ENCODE peak calls at places on chromosomes 1 and 21, in six cellular contexts. J, N, U, T, C and K are unnamed samples.

GRCh38 chr1:211653907-211654553 is 21.4 kb downstream of the NEK2 start:
- DNase-seq in T (no peak), J (peak), U (no peak), N (no peak), C (no peak), K (no peak)

GRCh38 chr1:177848577-177848976 is 121.3 kb downstream of the SEC16B start:
- DNase-seq in C (no peak), T (peak), U (no peak), J (no peak), N (no peak), K (no peak)

GRCh38 chr1:13697738-13698137 is 2.2 kb upstream of the PRDM2 start:
- DNase-seq in U (peak), N (no peak), J (no peak), T (no peak), C (no peak), K (no peak)

GRCh38 chr1:143666851-143667250 is 304.9 kb downstream of the FAM72C start:
- DNase-seq in T (no peak), J (no peak), C (no peak), N (no peak), U (no peak), K (no peak)

GRCh38 chr1:203153051-203153988 is 22.3 kb downstream of the MYBPH start:
- DNase-seq in J (peak), U (no peak), T (no peak), N (peak), C (no peak), K (no peak)

GRCh38 chr1:165960136-165960535 is 132.7 kb downstream of the UCK2 start:
- DNase-seq in U (no peak), N (no peak), T (no peak), J (no peak), C (no peak), K (no peak)

GRCh38 chr1:159949891-159950480 is 4.1 kb downstream of the SLAMF9 start:
- DNase-seq in T (no peak), N (no peak), J (no peak), C (no peak), U (peak), K (no peak)

GRCh38 chr1:58064281-58064680 is 482.2 kb downstream of the OMA1 start:
- DNase-seq in U (no peak), C (no peak), T (no peak), J (no peak), N (no peak), K (no peak)

GRCh38 chr1:162186406-162186805 is 116.9 kb downstream of the NOS1AP start:
- DNase-seq in N (no peak), C (no peak), J (no peak), U (no peak), T (no peak), K (no peak)

GRCh38 chr1:107874221-107874620 is 90.8 kb downstream of the VAV3 start:
- DNase-seq in N (no peak), T (no peak), C (no peak), J (peak), U (no peak), K (no peak)

GRCh38 chr1:18058522-18058921 is 49.1 kb upstream of the IGSF21 start:
- DNase-seq in U (no peak), C (no peak), T (no peak), N (no peak), J (no peak), K (no peak)

GRCh38 chr1:9494936-9495758 is 44.1 kb upstream of the SLC25A33 start:
- DNase-seq in U (peak), T (peak), C (no peak), N (peak), J (no peak), K (peak)

GRCh38 chr1:48681476-48682305 is 95.0 kb downstream of the BEND5 start:
- DNase-seq in U (no peak), C (peak), J (no peak), N (no peak), T (peak), K (no peak)

GRCh38 chr21:16307256-16307655 is 577.5 kb downstream of the USP25 start:
- DNase-seq in U (no peak), J (no peak), T (no peak), N (no peak), C (no peak), K (no peak)

GRCh38 chr1:216600730-216601426 is 122.4 kb downstream of the ESRRG start:
- DNase-seq in J (peak), N (peak), T (peak), C (peak), U (peak), K (no peak)

GRCh38 chr1:24191860-24192259 is 4.8 kb upstream of the IFNLR1 start:
- DNase-seq in C (no peak), N (no peak), U (peak), T (peak), J (peak), K (no peak)

GRCh38 chr1:208166340-208167138 is 77.6 kb downstream of the PLXNA2 start:
- DNase-seq in N (no peak), U (no peak), C (no peak), T (no peak), J (peak), K (no peak)

GRCh38 chr1:156901590-156901900 is 8.0 kb downstream of the PEAR1 start:
- DNase-seq in U (no peak), J (no peak), N (no peak), C (no peak), T (no peak), K (no peak)

GRCh38 chr1:2431503-2431902 is 19.1 kb upstream of the PEX10 start:
- DNase-seq in T (no peak), N (no peak), C (no peak), U (no peak), J (no peak), K (no peak)

GRCh38 chr1:58570817-58571216 is 6.2 kb downstream of the TACSTD2 start:
- DNase-seq in N (no peak), U (no peak), C (no peak), T (peak), J (no peak), K (no peak)

GRCh38 chr21:29725025-29725736 is 214.6 kb downstream of the GRIK1 start:
- DNase-seq in N (no peak), U (no peak), C (no peak), J (no peak), T (no peak), K (no peak)

GRCh38 chr1:201111672-201112071 is 554 bp downstream of the CACNA1S start:
- DNase-seq in N (no peak), U (no peak), J (no peak), T (no peak), C (no peak), K (no peak)

GRCh38 chr1:82837261-82837660 is 1036.5 kb downstream of the ADGRL2 start:
- DNase-seq in J (no peak), N (no peak), T (no peak), U (no peak), C (no peak), K (no peak)

GRCh38 chr1:233440952-233441401 is 113.5 kb downstream of the MAP3K21 start:
- DNase-seq in J (peak), N (peak), C (no peak), U (peak), T (peak), K (no peak)

GRCh38 chr1:228490120-228491078 is 3.2 kb downstream of the RNF187 start:
- DNase-seq in C (no peak), J (no peak), N (no peak), T (peak), U (no peak), K (no peak)

GRCh38 chr1:226943156-226943555 is 3.1 kb downstream of the COQ8A start:
- DNase-seq in N (no peak), C (no peak), U (no peak), T (no peak), J (no peak), K (no peak)

GRCh38 chr1:236365999-236366570 is 28.0 kb upstream of the EDARADD start:
- DNase-seq in N (peak), C (no peak), J (no peak), U (no peak), T (no peak), K (no peak)

GRCh38 chr1:26907071-26907922 is 6.5 kb downstream of the NR0B2 start:
- DNase-seq in C (no peak), U (no peak), T (peak), N (peak), J (peak), K (no peak)

GRCh38 chr1:198523183-198523942 is 17.1 kb downstream of the ATP6V1G3 start:
- DNase-seq in J (no peak), U (no peak), T (no peak), C (no peak), N (no peak), K (no peak)

GRCh38 chr1:197557302-197557701 is 218.0 kb downstream of the DENND1B start:
- DNase-seq in J (no peak), C (no peak), N (no peak), U (no peak), T (no peak), K (no peak)

GRCh38 chr1:168553680-168554553 is 10.1 kb upstream of the XCL2 start:
- DNase-seq in J (no peak), T (no peak), N (no peak), U (no peak), C (no peak), K (no peak)

GRCh38 chr1:12757836-12758235 is 11.8 kb downstream of the CFAP107 start:
- DNase-seq in T (no peak), U (no peak), N (no peak), J (no peak), C (no peak), K (no peak)

GRCh38 chr21:43585924-43586411 is 73.3 kb downstream of the HSF2BP start:
- DNase-seq in U (peak), C (peak), J (peak), N (peak), T (peak), K (no peak)

GRCh38 chr1:33382651-33383415 is 48.1 kb downstream of the PHC2 start:
- DNase-seq in C (no peak), T (no peak), U (no peak), N (no peak), J (no peak), K (no peak)

GRCh38 chr1:55816456-55816794 is 601.3 kb upstream of the USP24 start:
- DNase-seq in N (no peak), U (no peak), C (no peak), T (no peak), J (no peak), K (no peak)

GRCh38 chr21:34981793-34982192 is 67.3 kb downstream of the RUNX1 start:
- DNase-seq in N (no peak), T (no peak), C (no peak), J (no peak), U (no peak), K (no peak)

GRCh38 chr21:26881504-26882228 is 36.5 kb upstream of the ADAMTS1 start:
- DNase-seq in N (peak), J (no peak), C (no peak), U (peak), T (no peak), K (no peak)

GRCh38 chr1:19559641-19560040 is 74.3 kb upstream of the CAPZB start:
- DNase-seq in U (no peak), J (no peak), C (no peak), N (no peak), T (no peak), K (no peak)